ENCODE peak calls at places on chromosomes 6 and 20, in six cellular contexts. E, B, Q, M, J and T are unnamed samples.

GRCh38 chr6:978937-979685 is 286.2 kb upstream of the EXOC2 start:
- DNase-seq in Q (peak), J (no peak), M (no peak), B (no peak), E (no peak), T (no peak)

GRCh38 chr6:159828074-159828473 is 28.0 kb downstream of the PNLDC1 start:
- DNase-seq in J (no peak), E (no peak), Q (peak), M (no peak), B (no peak), T (no peak)

GRCh38 chr6:36383608-36384007 is 3.9 kb downstream of the ETV7 start:
- DNase-seq in Q (no peak), M (no peak), B (peak), J (no peak), E (no peak), T (no peak)

GRCh38 chr6:64736421-64736950 is 970.5 kb downstream of the EYS start:
- DNase-seq in B (no peak), E (no peak), M (no peak), J (no peak), Q (no peak), T (no peak)

GRCh38 chr6:164109770-164110140 is 695.2 kb downstream of the QKI start:
- DNase-seq in B (no peak), J (no peak), E (no peak), M (no peak), Q (no peak), T (no peak)

GRCh38 chr20:19950042-19950441 is 67.1 kb upstream of the NAA20 start:
- DNase-seq in Q (no peak), B (no peak), M (no peak), E (no peak), J (no peak), T (no peak)

GRCh38 chr6:78995946-78996345 is 82.1 kb downstream of the PHIP start:
- DNase-seq in M (no peak), Q (no peak), B (no peak), J (no peak), E (no peak), T (no peak)

GRCh38 chr6:168417158-168417557 is 23.8 kb upstream of the SMOC2 start:
- DNase-seq in E (no peak), Q (no peak), J (peak), M (no peak), B (peak), T (no peak)

GRCh38 chr6:166456360-166457156 is 73.8 kb upstream of the MPC1 start:
- DNase-seq in B (no peak), Q (no peak), J (peak), E (no peak), M (peak), T (peak)

GRCh38 chr6:75693534-75693933 is 55.5 kb upstream of the MYO6 start:
- DNase-seq in M (no peak), Q (no peak), E (peak), B (no peak), J (no peak), T (no peak)

GRCh38 chr20:10741060-10741459 is 67.3 kb upstream of the JAG1 start:
- DNase-seq in Q (no peak), B (no peak), E (no peak), M (no peak), J (no peak), T (no peak)

GRCh38 chr6:30075094-30075986 is at the start of gene RNF39:
- DNase-seq in E (no peak), J (peak), Q (no peak), B (no peak), M (no peak), T (no peak)

GRCh38 chr20:25310921-25311728 is 63.2 kb downstream of the PYGB start:
- DNase-seq in Q (peak), E (peak), M (no peak), J (no peak), B (peak), T (peak)

GRCh38 chr6:106360410-106360988 is at the start of gene CRYBG1:
- DNase-seq in J (peak), E (no peak), Q (no peak), B (peak), M (peak), T (peak)

GRCh38 chr6:82385961-82386360 is 22.3 kb downstream of the TPBG start:
- DNase-seq in E (no peak), M (no peak), J (no peak), Q (no peak), B (no peak), T (no peak)

GRCh38 chr6:123771126-123771525 is 32.5 kb upstream of the NKAIN2 start:
- DNase-seq in Q (no peak), B (no peak), M (no peak), J (no peak), E (no peak), T (no peak)

GRCh38 chr6:108728826-108729225 is 119.4 kb upstream of the ARMC2 start:
- DNase-seq in E (no peak), M (no peak), Q (no peak), J (no peak), B (peak), T (no peak)

GRCh38 chr20:53660078-53660909 is 66.7 kb upstream of the ZNF217 start:
- DNase-seq in B (no peak), J (peak), M (peak), Q (no peak), E (no peak), T (peak)

GRCh38 chr6:144776031-144776819 is 491.1 kb downstream of the UTRN start:
- DNase-seq in J (no peak), E (no peak), M (no peak), B (no peak), Q (no peak), T (no peak)

GRCh38 chr6:93165850-93166249 is 253.5 kb downstream of the EPHA7 start:
- DNase-seq in J (no peak), M (no peak), B (no peak), Q (no peak), E (no peak), T (no peak)

GRCh38 chr20:12113468-12114371 is 196.0 kb downstream of the BTBD3 start:
- DNase-seq in M (no peak), Q (no peak), J (no peak), B (no peak), E (no peak), T (no peak)

GRCh38 chr20:59268827-59269226 is 31.6 kb upstream of the EDN3 start:
- DNase-seq in M (no peak), J (peak), Q (no peak), E (no peak), B (no peak), T (no peak)

GRCh38 chr6:73665686-73666319 is 12.0 kb upstream of the SLC17A5 start:
- DNase-seq in M (no peak), E (no peak), B (no peak), Q (no peak), J (no peak), T (no peak)

GRCh38 chr6:44576132-44576601 is 188.7 kb downstream of the CDC5L start:
- DNase-seq in E (no peak), Q (peak), M (no peak), B (no peak), J (no peak), T (no peak)

GRCh38 chr6:44202332-44202971 is 14.3 kb upstream of the MYMX start:
- DNase-seq in J (peak), M (no peak), E (no peak), Q (no peak), B (no peak), T (no peak)

GRCh38 chr20:50303573-50304500 is 113.2 kb downstream of the CEBPB start:
- DNase-seq in Q (peak), B (peak), M (no peak), E (no peak), J (no peak), T (no peak)

GRCh38 chr6:88914180-88914579 is 49.2 kb downstream of the RNGTT start:
- DNase-seq in M (no peak), Q (no peak), B (no peak), J (no peak), E (no peak), T (no peak)

GRCh38 chr6:142399739-142400138 is 97.9 kb downstream of the ADGRG6 start:
- DNase-seq in M (no peak), B (no peak), J (no peak), E (no peak), Q (no peak), T (no peak)

GRCh38 chr6:156984178-156984738 is 207.1 kb downstream of the ARID1B start:
- DNase-seq in Q (no peak), J (no peak), E (no peak), M (no peak), B (no peak), T (peak)

GRCh38 chr6:2857580-2858337 is 16.1 kb upstream of the SERPINB1 start:
- DNase-seq in Q (no peak), M (peak), J (no peak), B (no peak), E (no peak), T (peak)

GRCh38 chr6:24517659-24518538 is 23.1 kb downstream of the ALDH5A1 start:
- DNase-seq in M (no peak), J (no peak), B (no peak), E (no peak), Q (no peak), T (peak)

GRCh38 chr20:17747431-17747846 is 47.7 kb downstream of the BANF2 start:
- DNase-seq in Q (peak), E (peak), J (no peak), B (no peak), M (no peak), T (no peak)

GRCh38 chr6:56746767-56747504 is 104.2 kb upstream of the DST start:
- DNase-seq in Q (no peak), E (no peak), M (no peak), J (peak), B (no peak), T (no peak)

GRCh38 chr6:139027620-139028182 is 844 bp upstream of the ABRACL start:
- DNase-seq in E (no peak), J (peak), Q (peak), B (no peak), M (no peak), T (peak)

GRCh38 chr6:105993769-105994521 is 92.2 kb upstream of the PRDM1 start:
- DNase-seq in J (peak), M (peak), Q (peak), B (no peak), E (no peak), T (peak)

GRCh38 chr6:118618676-118619377 is 32.6 kb downstream of the CEP85L start:
- DNase-seq in Q (peak), M (peak), B (no peak), J (peak), E (no peak), T (peak)

GRCh38 chr6:123926000-123926399 is 122.3 kb downstream of the NKAIN2 start:
- DNase-seq in M (no peak), B (no peak), J (no peak), E (no peak), Q (no peak), T (no peak)

GRCh38 chr20:40251284-40251932 is 437.6 kb downstream of the MAFB start:
- DNase-seq in Q (no peak), M (no peak), B (no peak), E (no peak), J (peak), T (peak)

GRCh38 chr20:31496761-31497295 is 17.4 kb upstream of the HM13 start:
- DNase-seq in Q (no peak), J (no peak), B (peak), M (no peak), E (no peak), T (no peak)

GRCh38 chr20:689348-689747 is 13.7 kb upstream of the SCRT2 start:
- DNase-seq in M (no peak), B (peak), E (no peak), J (no peak), Q (no peak), T (no peak)

GRCh38 chr20:692044-692443 is 16.4 kb upstream of the SCRT2 start:
- DNase-seq in M (no peak), J (no peak), Q (no peak), E (no peak), B (peak), T (no peak)

GRCh38 chr20:687468-688203 is 12.0 kb upstream of the SCRT2 start:
- DNase-seq in M (no peak), B (no peak), E (no peak), J (no peak), Q (no peak), T (no peak)

GRCh38 chr20:689947-690346 is 14.3 kb upstream of the SCRT2 start:
- DNase-seq in Q (no peak), M (no peak), B (no peak), E (no peak), J (no peak), T (no peak)

DNA sequence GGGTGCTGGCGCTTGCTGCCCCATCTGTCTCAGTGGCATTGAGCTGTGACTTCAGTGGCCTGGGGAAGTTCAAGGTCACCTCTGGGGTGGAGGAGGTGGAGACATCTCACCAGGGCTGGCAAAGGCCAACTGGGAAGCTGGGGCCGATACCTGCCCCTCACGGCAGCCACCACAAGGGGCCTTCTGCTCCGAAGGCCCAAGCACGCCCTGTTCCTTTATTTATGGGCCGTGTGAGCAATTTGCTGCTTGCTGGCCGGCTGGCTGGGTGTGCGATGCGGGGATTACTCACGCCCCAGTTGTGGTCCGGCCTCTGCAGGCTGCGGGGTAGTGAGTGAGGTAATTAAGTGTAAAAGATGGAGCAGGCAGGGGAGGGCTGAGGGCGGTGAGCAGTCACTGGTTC is 13.2 kb upstream of the SCRT2 start:
- DNase-seq in M (no peak), Q (peak), E (no peak), J (peak), B (no peak), T (no peak)
- TF ChIP-seq CTCF in M (no peak), Q (peak), E (no peak), J (peak), B (no peak), T (no peak)

GRCh38 chr6:39341352-39341751 is 18.9 kb upstream of the KCNK16 start:
- DNase-seq in E (no peak), B (no peak), Q (no peak), J (no peak), M (no peak), T (no peak)

GRCh38 chr6:39342692-39343460 is 20.4 kb upstream of the KCNK16 start:
- DNase-seq in B (no peak), Q (no peak), M (no peak), J (no peak), E (no peak), T (no peak)

GRCh38 chr6:39341942-39342341 is 19.4 kb upstream of the KCNK16 start:
- DNase-seq in Q (no peak), B (no peak), M (no peak), E (no peak), J (no peak), T (no peak)

GRCh38 chr6:39344821-39345280 is 22.3 kb upstream of the KCNK16 start:
- DNase-seq in Q (no peak), E (no peak), J (no peak), B (no peak), M (no peak), T (no peak)

DNA sequence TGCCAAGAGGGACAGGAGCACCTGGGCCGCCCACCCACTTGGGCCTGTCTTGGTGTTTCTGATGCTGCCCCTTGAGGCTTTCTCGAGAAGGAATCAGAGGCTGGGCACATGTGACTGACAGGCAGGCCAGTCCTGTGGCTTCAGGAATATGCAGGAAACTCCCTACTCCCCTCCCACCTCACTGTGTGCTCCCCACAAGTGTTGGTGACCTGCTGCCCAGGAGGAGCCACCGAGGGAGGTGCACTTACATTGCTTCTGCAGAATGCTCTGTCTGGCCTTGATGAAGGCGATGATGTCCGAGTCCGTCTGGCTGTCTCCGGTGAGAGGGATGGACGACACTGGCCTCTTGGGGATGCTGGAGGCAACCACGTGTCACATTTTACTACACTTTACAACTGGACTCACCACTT is 21.0 kb upstream of the KCNK16 start:
- DNase-seq in M (no peak), E (no peak), B (no peak), J (no peak), Q (no peak), T (no peak)
- TF ChIP-seq CTCF in M (no peak), E (no peak), B (no peak), J (no peak), Q (no peak), T (no peak)

GRCh38 chr6:110367825-110368224 is 9.7 kb upstream of the METTL24 start:
- DNase-seq in B (no peak), J (no peak), M (no peak), Q (no peak), E (no peak), T (no peak)

GRCh38 chr6:110367001-110367400 is 8.9 kb upstream of the METTL24 start:
- DNase-seq in J (no peak), B (no peak), Q (no peak), M (no peak), E (no peak), T (no peak)

GRCh38 chr6:110366241-110366640 is 8.1 kb upstream of the METTL24 start:
- DNase-seq in J (no peak), M (no peak), B (no peak), Q (no peak), E (no peak), T (no peak)

GRCh38 chr6:110368268-110368667 is 10.1 kb upstream of the METTL24 start:
- DNase-seq in J (peak), Q (no peak), M (no peak), B (no peak), E (no peak), T (no peak)

GRCh38 chr6:110369056-110369455 is 10.9 kb upstream of the METTL24 start:
- DNase-seq in Q (no peak), B (no peak), J (peak), M (no peak), E (no peak), T (no peak)
- TF ChIP-seq CTCF in Q (no peak), B (no peak), J (no peak), M (no peak), E (no peak), T (no peak)

DNA sequence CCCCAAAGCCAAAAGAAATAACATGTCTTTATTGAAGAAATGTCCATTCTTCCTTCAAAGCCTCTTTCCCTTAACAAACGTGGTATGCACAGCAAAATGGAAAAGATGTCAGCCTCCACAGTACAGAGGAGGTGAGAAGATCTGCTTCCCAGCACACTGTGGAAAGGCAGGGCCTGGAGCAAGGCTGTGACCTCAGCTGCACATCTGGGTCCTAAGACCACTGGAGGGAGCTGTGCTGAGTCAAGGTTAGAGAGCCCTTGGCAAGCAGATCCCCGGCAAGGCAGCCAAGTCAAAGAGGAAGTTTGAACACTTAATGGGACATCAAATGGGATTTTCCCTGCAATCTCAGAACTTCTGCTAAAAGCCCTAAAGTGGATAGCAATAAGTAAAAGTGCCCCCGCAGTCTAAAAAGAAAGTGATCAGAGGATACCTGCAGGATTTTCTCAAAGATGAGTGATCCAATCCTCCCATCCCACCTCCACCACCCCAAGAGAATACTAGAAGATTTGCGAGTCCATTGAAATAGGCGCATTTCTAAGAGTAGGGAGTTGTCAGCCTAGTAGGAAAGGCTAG is 39.4 kb downstream of the UNC5CL start:
- DNase-seq in B (no peak), J (peak), M (no peak), Q (peak), E (no peak), T (peak)
- TF ChIP-seq CTCF in B (no peak), J (peak), M (no peak), Q (peak), E (peak), T (peak)